ENCODE peak calls at places on chromosomes 4 and X, in nine cellular contexts. G, O, W, I, B, R, Y, J and C are unnamed samples.

GRCh38 chr4:61545902-61546498 is 345.9 kb downstream of the ADGRL3 start:
- DNase-seq in G (no peak), O (no peak), W (no peak), I (no peak), B (no peak), R (no peak), Y (no peak), J (no peak), C (peak; percentile 39)

GRCh38 chrX:7689791-7690412 is 153.1 kb upstream of the VCX start:
- DNase-seq in G (no peak), O (no peak), W (no peak), I (no peak), B (no peak), R (no peak), Y (no peak), J (no peak), C (no peak)

GRCh38 chr4:51855751-51856150 is 12.8 kb downstream of the DCUN1D4 start:
- DNase-seq in G (no peak), O (no peak), W (no peak), I (no peak), B (no peak), R (no peak), Y (no peak), J (no peak), C (no peak)

GRCh38 chr4:186102931-186103330 is 1.6 kb upstream of the FAM149A start:
- DNase-seq in G (no peak), O (no peak), W (no peak), I (no peak), B (no peak), R (no peak), Y (no peak), J (no peak), C (no peak)

GRCh38 chrX:72685810-72686465 is 28.2 kb downstream of the PHKA1 start:
- DNase-seq in G (no peak), O (peak; percentile 9), W (peak; percentile 38), I (no peak), B (no peak), R (no peak), Y (no peak), J (no peak), C (peak; percentile 6)

GRCh38 chr4:51906167-51906647 is 63.3 kb downstream of the DCUN1D4 start:
- DNase-seq in G (no peak), O (no peak), W (peak; percentile 2), I (no peak), B (peak; percentile 34), R (peak; percentile 57), Y (no peak), J (no peak), C (peak; percentile 12)

GRCh38 chr4:164536829-164537228 is 217.1 kb upstream of the SMIM31 start:
- DNase-seq in G (peak; percentile 59), O (no peak), W (peak; percentile 85), I (no peak), B (no peak), R (no peak), Y (peak; percentile 41), J (no peak), C (no peak)

GRCh38 chrX:68936186-68936585 is 107.4 kb downstream of the EFNB1 start:
- DNase-seq in G (no peak), O (no peak), W (peak; percentile 27), I (no peak), B (no peak), R (no peak), Y (no peak), J (no peak), C (no peak)

GRCh38 chr4:170089743-170090666 is at the start of gene AADAT:
- DNase-seq in G (peak; percentile 67), O (no peak), W (peak; percentile 78), I (peak; percentile 27), B (peak; percentile 72), R (no peak), Y (peak; percentile 69), J (peak; percentile 82), C (peak; percentile 93)

GRCh38 chrX:142977128-142977914 is 48.4 kb upstream of the SPANXN4 start:
- DNase-seq in G (no peak), O (no peak), W (no peak), I (no peak), B (peak; percentile 41), R (peak; percentile 62), Y (no peak), J (no peak), C (no peak)

GRCh38 chr4:12723849-12724447 is 760.2 kb downstream of the RAB28 start:
- DNase-seq in G (no peak), O (no peak), W (no peak), I (no peak), B (no peak), R (no peak), Y (peak; percentile 12), J (no peak), C (peak; percentile 57)

GRCh38 chr4:3472411-3473141 is 9.5 kb downstream of the DOK7 start:
- DNase-seq in G (no peak), O (no peak), W (no peak), I (no peak), B (no peak), R (no peak), Y (no peak), J (no peak), C (no peak)

GRCh38 chr4:187993827-187994226 is 1.7 kb upstream of the ZFP42 start:
- DNase-seq in G (no peak), O (no peak), W (peak; percentile 25), I (no peak), B (no peak), R (no peak), Y (no peak), J (peak; percentile 34), C (peak; percentile 12)

GRCh38 chrX:41085105-41085882 is at the start of gene USP9X:
- DNase-seq in G (peak; percentile 85), O (peak; percentile 49), W (peak; percentile 82), I (peak; percentile 89), B (peak; percentile 86), R (peak; percentile 45), Y (peak; percentile 93), J (peak; percentile 78), C (peak; percentile 91)

GRCh38 chr4:23945521-23946017 is 55.7 kb upstream of the PPARGC1A start:
- DNase-seq in G (peak; percentile 48), O (no peak), W (peak; percentile 82), I (no peak), B (no peak), R (no peak), Y (peak; percentile 75), J (no peak), C (peak; percentile 79)

GRCh38 chr4:61517144-61517543 is 317.0 kb downstream of the ADGRL3 start:
- DNase-seq in G (no peak), O (no peak), W (no peak), I (no peak), B (no peak), R (no peak), Y (no peak), J (peak; percentile 59), C (no peak)

GRCh38 chr4:26583865-26584652 is at the start of gene TBC1D19:
- DNase-seq in G (peak; percentile 88), O (peak; percentile 40), W (peak; percentile 85), I (peak; percentile 93), B (peak; percentile 88), R (peak; percentile 75), Y (peak; percentile 91), J (peak; percentile 79), C (peak; percentile 91)

GRCh38 chr4:153222162-153222789 is 18.0 kb downstream of the TRIM2 start:
- DNase-seq in G (peak; percentile 63), O (peak; percentile 33), W (peak; percentile 87), I (peak; percentile 69), B (peak; percentile 33), R (no peak), Y (peak; percentile 76), J (peak; percentile 48), C (peak; percentile 76)

GRCh38 chrX:125998432-125998831 is 167.7 kb downstream of the DCAF12L2 start:
- DNase-seq in G (no peak), O (no peak), W (peak; percentile 2), I (no peak), B (no peak), R (no peak), Y (peak; percentile 0), J (peak; percentile 4), C (no peak)

GRCh38 chr4:53346920-53347852 is 18.7 kb downstream of the SCFD2 start:
- DNase-seq in G (no peak), O (peak; percentile 49), W (peak; percentile 62), I (peak; percentile 13), B (no peak), R (no peak), Y (no peak), J (no peak), C (peak; percentile 23)
- TF ChIP-seq CTCF in G (no peak), O (no peak), W (no peak), I (no peak), B (no peak), R (no peak), Y (no peak), J (no peak), C (no peak)

DNA sequence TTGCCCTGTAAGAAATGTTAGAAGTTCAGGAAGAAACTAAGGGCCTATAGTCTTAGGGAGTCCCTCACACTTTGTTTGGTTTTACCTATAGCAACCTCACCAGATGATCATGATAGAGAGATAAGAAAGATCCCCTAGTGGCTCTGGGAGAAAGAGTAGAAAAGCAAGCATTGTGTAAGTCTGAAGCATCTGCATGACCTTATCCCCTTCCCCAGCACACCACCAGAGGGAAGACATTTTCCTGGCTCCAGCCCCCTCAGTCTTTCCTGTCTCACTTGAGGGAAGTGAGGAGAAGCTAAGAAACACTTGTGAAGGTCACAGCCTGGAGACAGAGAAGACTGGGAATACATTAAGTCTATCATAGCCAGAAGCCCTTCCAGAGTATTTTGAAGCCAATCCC is 154.0 kb downstream of the EVC2 start:
- DNase-seq in G (no peak), O (no peak), W (no peak), I (no peak), B (no peak), R (no peak), Y (peak; percentile 4), J (no peak), C (no peak)
- TF ChIP-seq CTCF in G (no peak), O (no peak), W (no peak), I (no peak), B (no peak), R (no peak), Y (peak; percentile 14), J (no peak), C (no peak)

DNA sequence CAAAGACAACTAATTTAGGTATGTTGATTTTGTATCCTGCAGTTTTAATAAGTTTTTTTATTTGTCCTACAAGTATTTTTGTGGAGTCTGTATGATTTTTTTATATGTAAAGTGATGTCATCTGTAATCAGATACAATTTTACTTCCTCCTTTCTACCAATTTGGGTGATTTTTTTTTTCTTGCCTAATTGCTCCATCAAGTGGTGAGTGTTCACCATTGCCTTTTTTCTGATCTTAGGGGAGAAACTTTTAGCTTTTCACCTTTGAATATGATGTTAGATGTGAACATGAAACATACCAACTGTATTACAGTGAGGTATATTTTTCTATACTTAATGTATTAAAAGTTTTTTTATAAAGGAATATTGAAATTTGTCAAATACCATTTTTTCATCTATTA is 362.3 kb downstream of the PABPC4L start:
- DNase-seq in G (no peak), O (no peak), W (peak; percentile 14), I (no peak), B (no peak), R (no peak), Y (peak; percentile 28), J (no peak), C (no peak)
- TF ChIP-seq CTCF in G (no peak), O (no peak), W (peak; percentile 11), I (no peak), B (no peak), R (no peak), Y (no peak), J (no peak), C (no peak)

DNA sequence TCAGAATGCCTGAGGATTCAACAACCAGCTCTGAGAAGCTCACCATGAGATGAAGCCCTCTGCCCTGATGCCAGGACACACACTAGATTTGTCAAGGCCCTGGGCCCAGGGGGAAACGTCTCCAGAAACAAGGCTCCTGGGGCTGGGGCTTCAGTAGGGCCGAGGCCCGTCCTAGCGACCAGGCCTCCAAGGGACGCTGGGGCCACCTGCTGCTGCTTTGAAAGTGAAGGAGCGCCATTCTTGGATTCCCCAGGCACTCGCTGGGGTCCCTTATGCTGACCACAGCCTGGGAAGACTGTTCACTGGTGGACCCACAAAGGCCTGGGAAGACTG is 23.9 kb downstream of the PDE6B start:
- DNase-seq in G (no peak), O (no peak), W (no peak), I (no peak), B (no peak), R (no peak), Y (no peak), J (no peak), C (no peak)
- TF ChIP-seq CTCF in G (no peak), O (no peak), W (no peak), I (no peak), B (no peak), R (no peak), Y (no peak), J (no peak), C (no peak)